ENCODE peak calls at places on chromosome 1, in nine cellular contexts. J, Z, F, Q, Y, A, U, B and I are unnamed samples.

GRCh38 chr1:27719286-27720251 is 6.2 kb upstream of the FAM76A start:
- DNase-seq in J (no peak), Z (no peak), F (no peak), Q (no peak), Y (no peak), A (no peak), U (no peak), B (no peak), I (no peak)

GRCh38 chr1:147579532-147580199 is 38.4 kb downstream of the BCL9 start:
- DNase-seq in J (no peak), Z (no peak), F (no peak), Q (peak; percentile 94), Y (peak; percentile 70), A (no peak), U (no peak), B (no peak), I (no peak)

GRCh38 chr1:233045591-233045990 is 95.2 kb downstream of the NTPCR start:
- DNase-seq in J (no peak), Z (no peak), F (no peak), Q (no peak), Y (no peak), A (no peak), U (no peak), B (no peak), I (no peak)

GRCh38 chr1:41900611-41901444 is 17.9 kb downstream of the HIVEP3 start:
- DNase-seq in J (no peak), Z (no peak), F (no peak), Q (peak; percentile 74), Y (no peak), A (no peak), U (no peak), B (no peak), I (no peak)

GRCh38 chr1:89954401-89954800 is 40.5 kb upstream of the ZNF326 start:
- DNase-seq in J (no peak), Z (no peak), F (no peak), Q (no peak), Y (no peak), A (no peak), U (no peak), B (no peak), I (no peak)

GRCh38 chr1:209546390-209547080 is 37.0 kb upstream of the CAMK1G start:
- DNase-seq in J (no peak), Z (no peak), F (peak; percentile 29), Q (no peak), Y (no peak), A (no peak), U (no peak), B (no peak), I (no peak)

GRCh38 chr1:185393205-185393604 is 76.2 kb upstream of the IVNS1ABP start:
- DNase-seq in J (no peak), Z (no peak), F (no peak), Q (no peak), Y (no peak), A (no peak), U (no peak), B (no peak), I (no peak)

GRCh38 chr1:110556471-110556807 is 37.5 kb upstream of the KCNA10 start:
- DNase-seq in J (no peak), Z (no peak), F (no peak), Q (no peak), Y (peak; percentile 49), A (peak; percentile 74), U (no peak), B (no peak), I (no peak)

GRCh38 chr1:94532077-94532476 is 9.5 kb downstream of the F3 start:
- DNase-seq in J (no peak), Z (no peak), F (no peak), Q (no peak), Y (no peak), A (no peak), U (no peak), B (no peak), I (no peak)

GRCh38 chr1:90850181-90850924 is 133.3 kb upstream of the BARHL2 start:
- DNase-seq in J (no peak), Z (no peak), F (no peak), Q (no peak), Y (no peak), A (peak; percentile 31), U (no peak), B (no peak), I (no peak)

GRCh38 chr1:211775208-211775607 is 55.4 kb downstream of the LPGAT1 start:
- DNase-seq in J (no peak), Z (no peak), F (no peak), Q (no peak), Y (no peak), A (no peak), U (no peak), B (no peak), I (no peak)

GRCh38 chr1:40708750-40709099 is 17.2 kb downstream of the NFYC start:
- DNase-seq in J (no peak), Z (peak; percentile 94), F (peak; percentile 50), Q (peak; percentile 74), Y (no peak), A (no peak), U (no peak), B (no peak), I (no peak)